ENCODE peak calls at places on chromosomes 2 and 18, in six cellular contexts. One of them, this sample, is unnamed.

GRCh38 chr2:12442627-12442928 is 274.2 kb upstream of the TRIB2 start:
- DNase-seq in HepG2: no peak
- DNase-seq in GM12878: no peak
- DNase-seq in GM12891: no peak
- DNase-seq in H1: no peak
- DNase-seq in K562: no peak
- DNase-seq in this sample: no peak

GRCh38 chr2:127644661-127645394 is 1.1 kb upstream of the GPR17 start:
- DNase-seq in K562: no peak
- DNase-seq in GM12891: no peak
- DNase-seq in HepG2: no peak
- DNase-seq in H1: no peak
- DNase-seq in GM12878: no peak
- DNase-seq in this sample: no peak

GRCh38 chr2:105102963-105103421 is 65.1 kb downstream of the MRPS9 start:
- DNase-seq in HepG2: peak; percentile 15
- DNase-seq in GM12891: no peak
- DNase-seq in H1: peak; percentile 80
- DNase-seq in GM12878: no peak
- DNase-seq in K562: no peak
- DNase-seq in this sample: no peak

GRCh38 chr2:100967716-100968115 is 34.4 kb upstream of the RPL31 start:
- DNase-seq in H1: no peak
- DNase-seq in GM12891: no peak
- DNase-seq in HepG2: no peak
- DNase-seq in GM12878: no peak
- DNase-seq in K562: no peak
- DNase-seq in this sample: no peak

GRCh38 chr2:26144031-26144430 is 28.9 kb upstream of the GAREM2 start:
- DNase-seq in GM12878: no peak
- DNase-seq in GM12891: no peak
- DNase-seq in K562: no peak
- DNase-seq in HepG2: no peak
- DNase-seq in H1: no peak
- DNase-seq in this sample: no peak

GRCh38 chr2:144364988-144365738 is 154.8 kb downstream of the ZEB2 start:
- DNase-seq in GM12878: peak; percentile 40
- DNase-seq in K562: peak; percentile 39
- DNase-seq in HepG2: no peak
- DNase-seq in GM12891: no peak
- DNase-seq in H1: no peak
- DNase-seq in this sample: no peak

GRCh38 chr2:127700527-127701192 is 637 bp upstream of the SFT2D3 start:
- DNase-seq in H1: peak; percentile 76
- DNase-seq in GM12891: peak; percentile 67
- DNase-seq in HepG2: peak; percentile 84
- DNase-seq in K562: peak; percentile 93
- DNase-seq in GM12878: peak; percentile 93
- DNase-seq in this sample: peak; percentile 70

GRCh38 chr2:65076345-65076710 is 20.1 kb downstream of the CEP68 start:
- DNase-seq in H1: no peak
- DNase-seq in K562: no peak
- DNase-seq in HepG2: no peak
- DNase-seq in GM12891: no peak
- DNase-seq in GM12878: no peak
- DNase-seq in this sample: no peak

GRCh38 chr2:29617351-29617750 is 304.0 kb downstream of the ALK start:
- DNase-seq in H1: no peak
- DNase-seq in HepG2: no peak
- DNase-seq in GM12891: no peak
- DNase-seq in K562: no peak
- DNase-seq in GM12878: no peak
- DNase-seq in this sample: no peak

GRCh38 chr18:35582899-35583558 is 1.5 kb downstream of the GALNT1 start:
- DNase-seq in GM12878: no peak
- DNase-seq in K562: peak; percentile 18
- DNase-seq in HepG2: peak; percentile 55
- DNase-seq in GM12891: no peak
- DNase-seq in H1: no peak
- DNase-seq in this sample: no peak

GRCh38 chr2:233976690-233977294 is 59.6 kb downstream of the TRPM8 start:
- DNase-seq in H1: no peak
- DNase-seq in GM12891: no peak
- DNase-seq in GM12878: peak; percentile 9
- DNase-seq in K562: no peak
- DNase-seq in HepG2: peak; percentile 60
- DNase-seq in this sample: no peak

GRCh38 chr2:213246665-213247281 is 37.5 kb upstream of the SPAG16 start:
- DNase-seq in GM12891: no peak
- DNase-seq in HepG2: peak; percentile 48
- DNase-seq in GM12878: no peak
- DNase-seq in K562: peak; percentile 2
- DNase-seq in H1: peak; percentile 56
- DNase-seq in this sample: no peak

GRCh38 chr2:20632446-20632990 is 18.4 kb downstream of the HS1BP3 start:
- DNase-seq in GM12891: no peak
- DNase-seq in GM12878: no peak
- DNase-seq in K562: no peak
- DNase-seq in HepG2: no peak
- DNase-seq in H1: no peak
- DNase-seq in this sample: no peak

GRCh38 chr2:225091336-225091735 is 49.1 kb upstream of the DOCK10 start:
- DNase-seq in HepG2: no peak
- DNase-seq in H1: no peak
- DNase-seq in GM12891: no peak
- DNase-seq in K562: no peak
- DNase-seq in GM12878: no peak
- DNase-seq in this sample: no peak

GRCh38 chr18:46546111-46546640 is 110.8 kb downstream of the LOXHD1 start:
- DNase-seq in GM12878: no peak
- DNase-seq in H1: no peak
- DNase-seq in K562: no peak
- DNase-seq in GM12891: no peak
- DNase-seq in HepG2: no peak
- DNase-seq in this sample: no peak

GRCh38 chr2:28639836-28640235 is 111.8 kb upstream of the PPP1CB start:
- DNase-seq in GM12891: no peak
- DNase-seq in H1: no peak
- DNase-seq in GM12878: no peak
- DNase-seq in HepG2: peak; percentile 75
- DNase-seq in K562: no peak
- DNase-seq in this sample: no peak

GRCh38 chr2:102256281-102256680 is 55.1 kb upstream of the IL1RL1 start:
- DNase-seq in GM12891: no peak
- DNase-seq in H1: no peak
- DNase-seq in GM12878: no peak
- DNase-seq in HepG2: no peak
- DNase-seq in K562: no peak
- DNase-seq in this sample: no peak

GRCh38 chr2:102258386-102259074 is 52.8 kb upstream of the IL1RL1 start:
- DNase-seq in GM12891: no peak
- DNase-seq in H1: no peak
- DNase-seq in GM12878: no peak
- DNase-seq in HepG2: no peak
- DNase-seq in K562: no peak
- DNase-seq in this sample: no peak

GRCh38 chr2:102256874-102257462 is 54.4 kb upstream of the IL1RL1 start:
- DNase-seq in GM12891: no peak
- DNase-seq in HepG2: no peak
- DNase-seq in GM12878: no peak
- DNase-seq in K562: no peak
- DNase-seq in H1: no peak
- DNase-seq in this sample: no peak

GRCh38 chr2:102261467-102261866 is 49.9 kb upstream of the IL1RL1 start:
- DNase-seq in K562: no peak
- DNase-seq in HepG2: no peak
- DNase-seq in GM12891: no peak
- DNase-seq in GM12878: no peak
- DNase-seq in H1: no peak
- DNase-seq in this sample: no peak

GRCh38 chr2:102258025-102258385 is 53.4 kb upstream of the IL1RL1 start:
- DNase-seq in K562: no peak
- DNase-seq in GM12891: no peak
- DNase-seq in HepG2: no peak
- DNase-seq in H1: no peak
- DNase-seq in GM12878: no peak
- DNase-seq in this sample: no peak
- TF ChIP-seq POLR2A in K562: no peak
- TF ChIP-seq POLR2A in GM12891: no peak
- TF ChIP-seq POLR2A in HepG2: no peak
- TF ChIP-seq POLR2A in H1: no peak
- TF ChIP-seq POLR2A in GM12878: no peak
- TF ChIP-seq POLR2A in this sample: no peak

DNA sequence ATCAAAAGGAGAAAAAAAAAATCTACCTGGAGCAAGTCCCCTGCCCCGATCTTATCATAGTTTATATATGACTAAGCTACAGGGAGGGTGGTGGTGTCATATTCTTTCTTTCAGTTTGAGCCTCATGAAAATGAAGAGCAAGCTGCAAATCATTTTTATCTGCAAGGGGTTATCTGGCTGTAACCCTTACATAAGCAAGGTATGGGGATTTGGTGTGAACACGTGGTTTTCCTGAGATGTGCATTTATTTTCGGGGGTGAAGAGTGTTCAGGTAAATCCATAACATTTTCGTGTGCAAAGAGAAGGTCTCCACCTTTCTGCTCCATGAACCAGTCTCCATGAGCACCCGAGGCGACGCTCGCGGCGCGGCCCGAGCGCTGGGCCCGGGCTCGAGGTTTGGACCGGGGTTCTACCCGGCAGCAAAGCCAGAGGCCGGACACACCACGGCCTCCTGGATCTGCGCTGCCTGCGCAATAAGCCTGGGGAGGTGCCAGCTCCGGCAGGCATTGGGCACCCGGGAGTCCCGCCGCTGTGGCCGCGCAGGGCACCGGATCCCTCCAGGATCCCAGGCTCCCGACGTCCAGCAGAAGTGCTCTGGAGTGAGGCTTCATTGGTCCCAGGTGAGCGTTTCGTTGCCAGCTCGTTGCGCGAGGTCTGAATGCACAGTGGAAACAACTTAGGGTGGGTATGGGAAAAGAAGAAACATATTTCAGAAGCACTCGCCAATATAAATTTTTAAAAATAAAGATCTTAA is 36.1 kb upstream of the GPD2 start:
- DNase-seq in HepG2: peak; percentile 55
- DNase-seq in H1: peak; percentile 85
- DNase-seq in K562: peak; percentile 73
- DNase-seq in GM12891: peak; percentile 36
- DNase-seq in GM12878: peak; percentile 37
- DNase-seq in this sample: peak; percentile 34
- TF ChIP-seq TAF1 in HepG2: no peak
- TF ChIP-seq TAF1 in H1: peak; percentile 46
- TF ChIP-seq TAF1 in K562: no peak
- TF ChIP-seq TAF1 in GM12891: no peak
- TF ChIP-seq TAF1 in GM12878: no peak
- TF ChIP-seq TAF1 in this sample: no peak

DNA sequence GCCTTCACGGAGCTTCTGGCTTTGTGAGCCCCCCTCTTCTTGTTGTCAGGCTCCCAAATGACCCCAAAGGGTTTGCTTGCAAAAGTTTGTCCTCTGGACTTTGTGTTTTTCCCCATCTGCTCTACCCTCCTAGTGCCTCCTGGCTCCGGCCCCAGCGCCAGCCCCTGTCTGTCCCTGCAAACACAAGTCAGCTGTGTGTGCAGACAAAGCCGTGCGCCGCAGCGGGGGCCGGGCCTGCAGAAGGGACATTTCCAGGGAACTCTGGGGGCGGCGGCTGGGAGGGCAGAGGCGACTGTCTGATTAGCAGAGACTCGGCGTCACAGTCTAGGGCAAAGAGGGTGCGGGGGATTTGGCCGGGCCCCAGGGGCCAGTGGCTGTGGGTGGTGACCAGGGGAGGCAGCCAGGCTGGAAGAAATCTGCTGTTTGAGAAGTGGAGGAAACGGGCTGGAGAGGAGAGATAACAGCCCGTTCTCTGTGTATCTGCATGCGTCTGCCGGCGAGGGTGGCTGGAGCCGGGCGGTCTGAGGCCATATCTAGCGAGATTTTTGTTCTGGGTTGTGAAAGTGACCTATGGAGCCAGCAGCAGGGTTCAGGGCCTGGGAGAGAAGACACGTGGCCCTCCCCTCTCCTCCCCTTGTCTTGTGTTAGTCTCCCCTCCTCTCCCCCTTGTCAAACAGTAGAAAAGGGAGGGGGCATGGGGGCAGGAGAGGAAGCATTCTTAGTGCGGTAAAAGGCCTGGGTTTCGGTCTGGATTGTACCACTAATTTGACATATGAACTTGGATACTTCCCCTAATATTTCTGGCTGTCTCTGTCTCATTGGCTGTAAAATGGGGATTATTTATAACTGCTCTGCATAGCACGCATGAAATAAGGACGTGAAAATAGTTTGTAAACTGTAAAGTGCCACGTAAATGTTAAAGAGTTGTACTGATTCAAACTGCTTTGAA is 169.4 kb downstream of the SMAD7 start:
- DNase-seq in HepG2: peak; percentile 92
- DNase-seq in H1: no peak
- DNase-seq in K562: peak; percentile 95
- DNase-seq in GM12878: no peak
- DNase-seq in GM12891: no peak
- DNase-seq in this sample: no peak
- TF ChIP-seq POLR2A in HepG2: peak; percentile 65
- TF ChIP-seq POLR2A in H1: no peak
- TF ChIP-seq POLR2A in K562: no peak
- TF ChIP-seq POLR2A in GM12878: no peak
- TF ChIP-seq POLR2A in GM12891: no peak
- TF ChIP-seq POLR2A in this sample: no peak

DNA sequence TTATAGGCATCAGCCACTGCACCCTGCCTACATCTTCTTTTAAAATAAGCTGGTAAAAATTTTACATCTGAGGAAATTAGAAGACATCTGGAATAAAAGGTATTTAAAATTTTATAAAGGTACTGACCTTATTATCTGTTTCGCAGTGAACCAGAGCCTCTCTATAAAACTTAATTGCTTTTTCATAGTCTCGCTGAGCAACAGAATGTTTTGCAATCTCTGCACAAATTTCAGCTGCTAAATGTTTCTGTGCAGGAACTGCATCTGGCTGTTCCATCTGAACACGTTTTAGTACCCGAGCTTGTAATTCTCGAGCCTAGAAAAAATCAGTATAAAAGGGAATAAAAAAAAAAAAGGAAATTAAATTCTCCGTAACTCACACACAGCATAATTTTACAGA is 52.0 kb downstream of the TTC21B start:
- DNase-seq in K562: no peak
- DNase-seq in GM12891: no peak
- DNase-seq in GM12878: no peak
- DNase-seq in H1: no peak
- DNase-seq in HepG2: no peak
- DNase-seq in this sample: no peak
- TF ChIP-seq TAF1 in K562: no peak
- TF ChIP-seq TAF1 in GM12891: no peak
- TF ChIP-seq TAF1 in GM12878: no peak
- TF ChIP-seq TAF1 in H1: no peak
- TF ChIP-seq TAF1 in HepG2: no peak
- TF ChIP-seq TAF1 in this sample: no peak